ENCODE peak calls at places on chromosomes 7 and 10, in five cellular contexts. Q is fibroblast of lung, B is left ventricle myocardium inferior, H is AG10803, A is fibroblast of mammary gland. N is an unnamed sample.

GRCh38 chr10:80459047-80459865 is 5.1 kb downstream of the TSPAN14 start:
- DNase-seq in Q (peak; percentile 88), B (peak; percentile 65), H (peak; percentile 93), A (peak; percentile 89), N (peak; percentile 74)

GRCh38 chr10:33115720-33116119 is 157.7 kb upstream of the ITGB1 start:
- DNase-seq in Q (peak; percentile 81), B (no peak), H (peak; percentile 44), A (peak; percentile 51), N (peak; percentile 57)

GRCh38 chr7:92631067-92631829 is 41.1 kb upstream of the FAM133B start:
- DNase-seq in Q (no peak), B (no peak), H (no peak), A (no peak), N (no peak)

GRCh38 chr10:11521860-11522259 is 89.6 kb downstream of the USP6NL start:
- DNase-seq in Q (peak; percentile 57), B (no peak), H (peak; percentile 61), A (peak; percentile 75), N (peak; percentile 57)

GRCh38 chr7:30445770-30446169 is 32.8 kb downstream of the NOD1 start:
- DNase-seq in Q (peak; percentile 36), B (peak; percentile 76), H (peak; percentile 83), A (peak; percentile 70), N (no peak)

GRCh38 chr7:152050547-152050971 is 25.1 kb downstream of the GALNT11 start:
- DNase-seq in Q (peak; percentile 81), B (no peak), H (peak; percentile 72), A (peak; percentile 25), N (peak; percentile 48)

GRCh38 chr10:122263971-122264370 is 7.1 kb upstream of the BTBD16 start:
- DNase-seq in Q (peak; percentile 84), B (no peak), H (peak; percentile 96), A (peak; percentile 75), N (peak; percentile 73)

GRCh38 chr10:132898391-132899053 is 43.8 kb downstream of the CFAP46 start:
- DNase-seq in Q (no peak), B (no peak), H (no peak), A (no peak), N (no peak)

GRCh38 chr7:50605059-50605458 is 39.9 kb upstream of the DDC start:
- DNase-seq in Q (no peak), B (no peak), H (no peak), A (no peak), N (no peak)

GRCh38 chr7:79512269-79512668 is 58.8 kb upstream of the MAGI2 start:
- DNase-seq in Q (no peak), B (no peak), H (no peak), A (no peak), N (peak; percentile 24)

GRCh38 chr7:117014673-117015133 is 61.4 kb downstream of the ST7 start:
- DNase-seq in Q (peak; percentile 65), B (peak; percentile 56), H (peak; percentile 31), A (peak; percentile 65), N (peak; percentile 32)

GRCh38 chr7:13879994-13880686 is 109.3 kb downstream of the ETV1 start:
- DNase-seq in Q (peak; percentile 85), B (no peak), H (peak; percentile 58), A (peak; percentile 78), N (peak; percentile 85)

GRCh38 chr7:138564365-138564764 is 104.3 kb downstream of the TRIM24 start:
- DNase-seq in Q (peak; percentile 21), B (no peak), H (no peak), A (no peak), N (peak; percentile 76)

GRCh38 chr7:151736403-151736909 is 140.5 kb downstream of the PRKAG2 start:
- DNase-seq in Q (peak; percentile 95), B (peak; percentile 72), H (peak; percentile 93), A (peak; percentile 93), N (peak; percentile 66)

GRCh38 chr7:26900283-26900682 is 35.9 kb upstream of the SKAP2 start:
- DNase-seq in Q (no peak), B (no peak), H (no peak), A (no peak), N (no peak)

GRCh38 chr7:44966731-44967538 is 11.9 kb downstream of the MYO1G start:
- DNase-seq in Q (no peak), B (no peak), H (no peak), A (no peak), N (no peak)

GRCh38 chr7:38215115-38215514 is 37.1 kb downstream of the STARD3NL start:
- DNase-seq in Q (peak; percentile 67), B (no peak), H (no peak), A (peak; percentile 49), N (no peak)

GRCh38 chr7:40506158-40506557 is 371.4 kb downstream of the SUGCT start:
- DNase-seq in Q (peak; percentile 13), B (no peak), H (no peak), A (no peak), N (no peak)

GRCh38 chr10:20976891-20977684 is 80.0 kb upstream of the NEBL start:
- DNase-seq in Q (no peak), B (no peak), H (no peak), A (no peak), N (no peak)

GRCh38 chr10:36336315-36336714 is 694.2 kb upstream of the FZD8 start:
- DNase-seq in Q (peak; percentile 74), B (no peak), H (peak; percentile 92), A (peak; percentile 14), N (no peak)

GRCh38 chr7:22430457-22430856 is 69.5 kb downstream of the STEAP1B start:
- DNase-seq in Q (peak; percentile 77), B (no peak), H (peak; percentile 81), A (peak; percentile 76), N (peak; percentile 99)

GRCh38 chr10:511101-511848 is 178.2 kb downstream of the DIP2C start:
- DNase-seq in Q (peak; percentile 94), B (peak; percentile 90), H (peak; percentile 93), A (peak; percentile 93), N (peak; percentile 87)

DNA sequence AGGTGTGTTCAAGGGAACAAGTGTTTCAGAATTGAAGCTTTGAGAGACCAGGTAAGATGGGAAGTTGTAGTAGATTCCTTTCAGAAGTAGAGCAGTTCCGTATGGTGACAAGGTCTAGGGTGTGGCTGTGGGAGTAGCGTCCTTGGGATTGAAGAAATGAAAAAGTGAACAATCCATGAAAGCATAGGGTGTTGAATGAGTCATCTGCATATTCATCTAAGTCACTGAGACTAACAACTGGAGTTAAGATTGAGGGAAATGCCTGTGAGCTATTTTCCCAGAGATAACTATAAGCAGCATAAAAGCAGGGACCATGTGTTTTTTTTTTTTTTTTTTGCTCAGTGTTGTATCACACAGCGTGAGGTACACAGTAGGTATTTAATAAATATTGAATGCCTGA is 134.8 kb downstream of the PHTF2 start:
- DNase-seq in Q (peak; percentile 69), B (no peak), H (peak; percentile 31), A (peak; percentile 54), N (peak; percentile 81)
- H3K4me3 ChIP-seq in Q (no peak overlapping the region), B (no peak overlapping the region), H (no peak overlapping the region), A (no peak overlapping the region), N (no peak overlapping the region)

GRCh38 chr10:66209025-66209424 is 716.8 kb upstream of the LRRTM3 start:
- DNase-seq in Q (peak; percentile 16), B (no peak), H (no peak), A (no peak), N (peak; percentile 1)

GRCh38 chr10:66218258-66218657 is 707.6 kb upstream of the LRRTM3 start:
- DNase-seq in Q (no peak), B (no peak), H (no peak), A (no peak), N (no peak)

GRCh38 chr10:66218981-66219587 is 706.8 kb upstream of the LRRTM3 start:
- DNase-seq in Q (peak; percentile 5), B (no peak), H (no peak), A (no peak), N (no peak)

GRCh38 chr10:66215921-66216320 is 709.9 kb upstream of the LRRTM3 start:
- DNase-seq in Q (no peak), B (no peak), H (no peak), A (no peak), N (no peak)

DNA sequence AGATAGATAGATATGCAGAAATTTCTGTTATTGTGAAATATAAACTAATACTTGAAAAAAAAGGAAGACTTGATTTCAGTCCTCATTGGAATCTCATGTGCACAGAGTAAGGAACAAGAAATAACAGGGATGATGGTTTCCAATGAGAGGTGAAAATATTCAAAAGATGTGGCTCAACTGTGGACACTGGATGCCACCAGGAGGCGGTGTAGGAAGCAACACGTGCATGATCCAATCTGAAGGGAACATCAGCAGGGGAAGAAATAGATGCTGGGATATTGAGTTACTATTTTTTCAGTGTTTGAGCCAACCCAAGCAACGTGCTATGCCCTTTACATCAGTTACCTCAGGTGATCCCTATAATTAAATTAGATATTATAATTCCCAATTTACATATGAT is 710.8 kb upstream of the LRRTM3 start:
- DNase-seq in Q (no peak), B (no peak), H (no peak), A (no peak), N (peak; percentile 5)
- TF ChIP-seq CTCF in Q (peak; percentile 28), B (peak; percentile 13), H (no peak), A (no peak), N (peak; percentile 18)

GRCh38 chr7:148590533-148590932 is at the start of gene C7orf33:
- DNase-seq in Q (no peak), B (no peak), H (no peak), A (no peak), N (no peak)
- H3K4me3 ChIP-seq in Q (no peak within 1 kb of the TSS), B (no peak within 1 kb of the TSS), H (no peak within 1 kb of the TSS), A (no peak within 1 kb of the TSS), N (no peak within 1 kb of the TSS)

GRCh38 chr7:155764432-155764798 is 47.8 kb downstream of the SHH start:
- DNase-seq in Q (no peak), B (no peak), H (no peak), A (no peak), N (no peak)
- TF ChIP-seq CTCF in Q (no peak), B (no peak), H (no peak), A (no peak), N (no peak)

GRCh38 chr10:123666318-123667291 is at the start of gene GPR26:
- DNase-seq in Q (no peak), B (no peak), H (peak; percentile 11), A (no peak), N (no peak)

GRCh38 chr10:123663522-123663921 is 2.6 kb upstream of the GPR26 start:
- DNase-seq in Q (no peak), B (no peak), H (no peak), A (no peak), N (no peak)

GRCh38 chr10:123669901-123670300 is 3.7 kb downstream of the GPR26 start:
- DNase-seq in Q (no peak), B (no peak), H (peak; percentile 62), A (peak; percentile 9), N (no peak)

DNA sequence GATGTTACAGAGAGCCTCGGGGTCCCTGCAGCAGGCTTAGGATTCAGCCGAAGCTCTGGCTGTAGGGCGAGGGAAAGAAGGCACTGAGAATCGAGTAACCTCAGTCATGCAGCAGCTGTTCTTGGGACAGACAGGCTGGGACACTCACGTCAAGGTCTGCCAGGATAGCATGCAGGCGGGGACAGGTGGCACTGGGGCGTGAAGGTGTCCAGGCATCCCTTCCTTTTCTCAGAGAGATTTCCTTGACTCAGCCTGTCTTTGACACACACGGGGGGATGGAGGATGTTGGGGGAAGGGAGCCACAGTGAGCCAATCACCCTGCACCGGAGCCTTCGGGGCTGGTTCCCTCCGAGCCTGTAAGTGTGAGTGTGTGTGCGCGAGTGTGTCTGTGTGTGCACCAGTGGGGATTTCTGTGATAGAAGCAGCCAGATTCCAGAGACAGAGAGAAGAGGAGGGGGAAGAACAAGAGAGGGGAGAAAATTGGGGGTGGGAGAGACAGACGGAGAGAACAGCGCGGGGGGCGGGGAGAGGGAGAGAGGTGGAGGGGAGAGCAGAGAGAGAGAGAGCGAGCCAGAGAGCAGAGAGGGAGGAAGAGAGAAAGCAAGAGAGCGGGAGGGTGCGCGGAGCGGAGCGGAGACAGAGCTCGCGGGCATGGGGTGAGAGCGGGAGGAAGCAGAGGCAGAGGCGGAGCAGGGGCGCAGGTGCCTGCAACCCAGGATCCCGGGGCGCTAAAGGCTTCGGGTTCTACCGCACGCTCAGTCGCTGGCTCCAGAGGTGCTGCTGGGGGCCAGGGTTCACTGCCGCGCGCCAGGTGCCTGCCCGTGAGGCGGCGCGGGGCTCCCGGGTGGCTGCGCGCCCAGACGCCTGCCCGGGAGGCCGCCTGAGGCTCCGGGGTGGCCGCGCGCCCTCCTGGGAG is 526 bp upstream of the GPR26 start:
- DNase-seq in Q (no peak), B (no peak), H (no peak), A (no peak), N (no peak)
- H3K4me3 ChIP-seq in Q (no peak overlapping the region), B (no peak overlapping the region), H (no peak overlapping the region), A (no peak overlapping the region), N (no peak overlapping the region)

N was measured in epithelial cell of esophagus.